ENCODE peak calls at places on chromosomes 13 and 19, in six cellular contexts. S is heart left ventricle, G is PC-3, P is Karpas-422, B is fibroblast of lung, K is brain microvascular endothelial cell. I is an unnamed sample.

GRCh38 chr13:33318744-33319143 is 33.2 kb upstream of the STARD13 start:
- DNase-seq in S (no peak), B (no peak), G (no peak), K (no peak), P (no peak), I (no peak)

GRCh38 chr13:80945328-80945727 is 604.4 kb upstream of the SPRY2 start:
- DNase-seq in G (no peak), B (peak), K (no peak), P (no peak), S (no peak), I (no peak)

GRCh38 chr19:48397636-48398328 is 4.3 kb downstream of the GRIN2D start:
- DNase-seq in S (no peak), P (no peak), K (no peak), G (no peak), B (no peak), I (no peak)

GRCh38 chr13:27625839-27626238 is 4.1 kb downstream of the POLR1D start:
- DNase-seq in G (no peak), B (no peak), P (no peak), K (no peak), S (no peak), I (no peak)

GRCh38 chr13:50645092-50645491 is 198.4 kb downstream of the DLEU7 start:
- DNase-seq in P (no peak), B (no peak), G (peak), S (no peak), K (peak), I (no peak)

GRCh38 chr13:59475911-59476310 is 687.8 kb downstream of the DIAPH3 start:
- DNase-seq in K (no peak), P (no peak), G (no peak), S (no peak), B (no peak), I (no peak)

GRCh38 chr19:18893573-18894253 is 2.2 kb downstream of the CERS1 start:
- DNase-seq in K (no peak), G (no peak), S (peak), P (no peak), B (no peak), I (no peak)

GRCh38 chr19:6752257-6753177 is 13.0 kb downstream of the TRIP10 start:
- DNase-seq in G (no peak), K (no peak), S (no peak), B (no peak), P (no peak), I (peak)

GRCh38 chr19:5336195-5336965 is 4.2 kb downstream of the PTPRS start:
- DNase-seq in S (no peak), B (no peak), P (no peak), K (no peak), G (no peak), I (no peak)

GRCh38 chr19:35123573-35123972 is 8.0 kb downstream of the FXYD3 start:
- DNase-seq in B (no peak), P (no peak), K (no peak), S (no peak), G (peak), I (peak)

GRCh38 chr13:36919833-36920611 is at the start of gene SMAD9:
- DNase-seq in P (no peak), B (peak), K (peak), S (peak), G (peak), I (peak)

GRCh38 chr19:47039239-47039874 is 9.1 kb downstream of the TMEM160 start:
- DNase-seq in S (no peak), B (no peak), P (no peak), G (no peak), K (no peak), I (no peak)

GRCh38 chr19:57338798-57339378 is 12.2 kb upstream of the ZNF304 start:
- DNase-seq in K (peak), B (peak), S (peak), P (no peak), G (no peak), I (no peak)

GRCh38 chr13:100518394-100519062 is 70.1 kb downstream of the GGACT start:
- DNase-seq in K (no peak), G (no peak), B (no peak), P (no peak), S (no peak), I (no peak)

GRCh38 chr19:13748169-13748884 is 16.0 kb upstream of the MRI1 start:
- DNase-seq in B (peak), P (peak), G (peak), S (no peak), K (peak), I (peak)

GRCh38 chr13:84903391-84903790 is 895.8 kb downstream of the SLITRK6 start:
- DNase-seq in K (no peak), B (no peak), G (no peak), S (no peak), P (no peak), I (no peak)

GRCh38 chr19:1000095-1000494 is at the start of gene GRIN3B:
- DNase-seq in K (peak), S (peak), B (peak), G (peak), P (peak), I (peak)

GRCh38 chr19:8481616-8482015 is 20.8 kb downstream of the PRAM1 start:
- DNase-seq in K (no peak), G (no peak), B (no peak), S (no peak), P (no peak), I (no peak)

GRCh38 chr19:47255947-47256687 is at the start of gene CCDC9:
- DNase-seq in G (peak), P (peak), S (peak), K (peak), B (peak), I (peak)

GRCh38 chr19:19209372-19209771 is 2.4 kb upstream of the NCAN start:
- DNase-seq in S (no peak), K (no peak), B (no peak), P (no peak), G (no peak), I (no peak)

GRCh38 chr19:41376241-41376997 is at the start of gene TMEM91:
- DNase-seq in K (peak), P (no peak), G (no peak), S (peak), B (peak), I (peak)

GRCh38 chr19:54206831-54207177 is 6.1 kb downstream of the RPS9 start:
- DNase-seq in S (no peak), G (no peak), B (no peak), P (peak), K (no peak), I (no peak)

GRCh38 chr13:76816394-76816793 is 69.8 kb downstream of the KCTD12 start:
- DNase-seq in K (no peak), P (no peak), B (no peak), S (no peak), G (no peak), I (no peak)

GRCh38 chr13:110506859-110507566 is 54.5 kb downstream of the RAB20 start:
- DNase-seq in S (peak), K (no peak), P (no peak), B (peak), G (peak), I (peak)

GRCh38 chr13:109301711-109302110 is 484.7 kb downstream of the IRS2 start:
- DNase-seq in G (no peak), K (no peak), S (no peak), B (no peak), P (no peak), I (no peak)

GRCh38 chr13:27967203-27967735 is 1.8 kb downstream of the CDX2 start:
- DNase-seq in G (no peak), B (no peak), K (no peak), S (no peak), P (no peak), I (peak)

GRCh38 chr19:45468159-45468651 is 409 bp downstream of the FOSB start:
- DNase-seq in P (peak), S (peak), K (peak), G (no peak), B (no peak), I (peak)

GRCh38 chr13:27621116-27621365 is 651 bp upstream of the POLR1D start:
- DNase-seq in K (no peak), S (no peak), B (no peak), P (no peak), G (no peak), I (no peak)

GRCh38 chr19:35000338-35000646 is 169 bp downstream of the GRAMD1A start:
- DNase-seq in G (no peak), B (no peak), P (no peak), S (no peak), K (no peak), I (no peak)

DNA sequence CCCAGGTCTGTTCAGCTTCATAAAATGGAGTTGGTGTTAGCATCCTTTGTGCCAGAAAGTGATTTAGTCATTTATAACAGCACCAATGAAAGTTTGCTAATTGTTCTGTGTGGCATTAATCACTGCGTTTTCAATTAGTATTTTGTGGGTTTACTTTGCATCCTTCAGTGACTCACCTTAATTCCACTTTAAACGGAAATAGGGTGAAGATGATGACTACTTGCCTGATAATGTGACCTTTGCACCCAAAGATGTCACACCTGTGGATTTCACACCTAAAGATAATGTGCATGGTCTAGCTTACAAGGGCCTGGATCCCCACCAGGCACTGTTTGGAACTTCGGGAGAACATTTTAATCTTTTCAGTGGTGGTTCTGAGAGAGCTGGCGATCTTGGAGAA is 15.0 kb downstream of the GPATCH1 start:
- DNase-seq in P (no peak), S (no peak), B (no peak), K (no peak), G (no peak), I (no peak)
- H3K27ac ChIP-seq in P (no peak), S (no peak), B (no peak), K (no peak), G (no peak), I (no peak)

GRCh38 chr13:42981853-42982252 is 10.2 kb downstream of the EPSTI1 start:
- DNase-seq in K (no peak), B (no peak), G (peak), P (no peak), S (no peak), I (peak)
- H3K4me3 ChIP-seq in K (no peak), B (no peak), G (no peak), P (no peak), S (no peak), I (no peak)

DNA sequence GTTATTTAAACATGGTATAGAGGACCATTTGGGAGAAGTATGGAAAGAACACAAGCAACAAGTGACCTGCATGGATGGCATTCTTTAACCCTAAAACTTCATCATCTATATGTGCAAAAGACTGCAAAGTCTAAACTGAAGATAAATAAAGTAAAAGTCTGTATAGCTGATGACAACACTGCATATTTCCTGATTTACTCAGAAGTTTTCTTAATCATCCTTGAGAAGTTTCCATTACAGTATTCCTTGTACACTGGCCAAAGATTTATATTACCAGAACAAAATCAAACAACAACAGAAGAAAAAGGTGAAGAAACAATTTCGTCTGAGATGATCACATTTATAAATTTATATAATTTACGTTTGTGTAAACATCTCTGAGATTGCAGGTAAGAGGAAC is 805.7 kb downstream of the PCDH9 start:
- DNase-seq in K (no peak), B (peak), S (no peak), G (peak), P (no peak), I (no peak)
- H3K27ac ChIP-seq in K (peak), B (no peak), S (no peak), G (no peak), P (no peak), I (no peak)

DNA sequence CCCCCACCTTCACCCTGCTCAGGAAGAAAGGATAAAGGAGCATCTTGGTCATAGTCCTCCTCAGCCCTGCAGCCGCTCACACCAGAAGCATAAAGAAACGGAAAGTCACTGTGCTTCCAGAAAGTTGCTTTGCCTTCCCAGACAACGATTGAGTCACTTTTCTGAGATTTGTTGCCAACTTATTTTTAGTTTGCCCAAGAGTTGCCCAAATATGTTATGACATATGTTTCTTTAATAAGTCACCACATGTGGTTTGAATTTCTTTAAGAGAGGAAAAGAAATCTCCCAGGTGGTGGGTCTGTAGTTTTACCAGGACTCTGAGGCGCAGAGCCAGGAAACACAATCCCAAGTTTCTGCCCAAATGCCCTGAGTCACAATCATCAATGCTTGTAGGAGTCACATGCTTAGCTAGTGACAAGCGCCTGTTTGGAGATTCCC is 63.4 kb upstream of the LRCH1 start:
- DNase-seq in B (peak), P (no peak), G (peak), S (no peak), K (peak), I (no peak)
- H3K4me3 ChIP-seq in B (peak), P (no peak), G (peak), S (no peak), K (no peak), I (no peak)

GRCh38 chr19:10817291-10818038 is 18.5 kb downstream of the TMED1 start:
- DNase-seq in K (peak), G (no peak), B (peak), S (peak), P (no peak), I (peak)
- H3K27ac ChIP-seq in K (peak), G (no peak), B (peak), S (peak), P (no peak), I (peak)

DNA sequence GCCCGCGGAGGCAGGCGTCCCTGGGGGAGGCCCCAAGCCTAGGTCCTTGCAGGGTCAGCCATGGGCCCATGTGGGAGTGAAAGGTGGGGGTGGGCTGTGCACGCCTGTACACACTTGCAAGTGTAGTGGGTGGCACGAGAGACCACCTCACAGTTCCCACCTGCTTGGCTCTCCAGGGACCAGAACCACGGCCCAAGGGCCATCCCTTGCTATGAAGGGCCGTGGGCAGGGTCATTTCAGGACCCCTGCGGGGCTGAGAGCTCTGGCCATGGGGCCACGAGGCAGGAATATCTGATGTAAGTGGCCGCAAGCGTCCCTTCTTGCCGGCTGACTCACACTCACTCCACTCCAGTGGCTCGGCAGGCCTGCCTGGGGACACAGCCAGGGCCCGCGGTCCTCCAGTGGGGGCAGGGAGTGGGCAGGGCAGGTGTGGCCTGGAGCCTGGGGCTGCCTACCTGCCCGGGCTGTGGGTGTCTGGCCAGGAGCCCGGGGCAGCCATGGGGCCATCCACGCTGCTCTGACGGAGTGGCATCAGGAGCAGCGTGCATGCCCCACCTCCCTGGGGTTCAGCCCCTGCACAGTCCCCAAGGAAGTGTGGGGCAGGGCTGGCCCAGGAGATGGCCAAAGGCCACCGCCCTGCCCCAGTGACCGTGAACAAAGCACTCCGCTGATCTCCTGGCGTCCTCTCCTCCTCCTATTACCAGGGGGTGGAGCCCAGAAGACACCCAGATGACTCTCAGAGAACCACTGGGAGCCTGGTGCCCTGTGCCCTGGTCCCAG is 8.6 kb upstream of the MKNK2 start:
- DNase-seq in K (peak), B (peak), G (peak), S (no peak), P (peak), I (peak)
- H3K4me3 ChIP-seq in K (no peak), B (no peak), G (peak), S (peak), P (peak), I (peak)

GRCh38 chr13:34758628-34759027 is 183.4 kb upstream of the NBEA start:
- DNase-seq in P (no peak), G (no peak), B (no peak), K (no peak), S (no peak), I (no peak)

GRCh38 chr13:34757441-34757840 is 184.6 kb upstream of the NBEA start:
- DNase-seq in P (no peak), G (peak), S (no peak), B (peak), K (peak), I (no peak)

GRCh38 chr13:34764246-34764645 is 177.8 kb upstream of the NBEA start:
- DNase-seq in B (no peak), S (no peak), K (no peak), P (no peak), G (peak), I (no peak)

GRCh38 chr13:34765446-34766180 is 176.5 kb upstream of the NBEA start:
- DNase-seq in S (no peak), K (no peak), G (no peak), B (no peak), P (no peak), I (no peak)

DNA sequence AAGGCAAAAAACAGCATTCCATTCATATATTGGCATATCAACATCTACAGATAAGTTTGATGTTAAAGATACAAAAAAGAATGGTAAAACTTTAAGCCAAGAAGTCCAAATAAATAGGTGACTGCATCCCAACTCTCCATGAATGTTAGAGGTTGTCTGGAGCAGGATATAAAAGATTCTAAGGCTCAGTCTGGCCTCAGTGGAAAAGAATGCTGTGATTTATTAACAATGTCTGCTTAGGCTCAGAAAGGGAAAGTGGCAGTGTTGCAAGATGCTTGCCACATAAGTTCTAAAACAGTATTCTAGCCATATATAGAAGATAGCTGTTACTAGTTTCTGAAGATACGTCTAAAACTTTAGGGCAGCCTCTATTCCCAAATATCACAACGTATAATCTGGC is 179.8 kb upstream of the NBEA start:
- DNase-seq in K (no peak), G (no peak), B (peak), P (no peak), S (no peak), I (no peak)
- H3K27ac ChIP-seq in K (no peak), G (no peak), B (no peak), P (no peak), S (no peak), I (no peak)

GRCh38 chr19:3404324-3405260 is 38.2 kb downstream of the NFIC start:
- DNase-seq in K (peak), S (peak), P (no peak), B (peak), G (no peak), I (peak)

GRCh38 chr19:3406571-3407111 is 40.3 kb downstream of the NFIC start:
- DNase-seq in G (no peak), K (no peak), B (no peak), S (no peak), P (no peak), I (no peak)

GRCh38 chr19:3403489-3404323 is 37.3 kb downstream of the NFIC start:
- DNase-seq in K (peak), S (peak), P (no peak), B (peak), G (no peak), I (peak)

GRCh38 chr19:3402631-3403443 is 36.5 kb downstream of the NFIC start:
- DNase-seq in G (no peak), P (no peak), B (no peak), K (no peak), S (no peak), I (no peak)

GRCh38 chr19:3405261-3405653 is 38.9 kb downstream of the NFIC start:
- DNase-seq in S (no peak), P (no peak), G (no peak), K (no peak), B (no peak), I (no peak)
- H3K4me3 ChIP-seq in S (peak), P (no peak), G (no peak), K (no peak), B (no peak), I (no peak)